ENCODE peak calls at places on chromosome 16, in seven cellular contexts. Q is neuronal stem cell, U is H9, X is H1, T is mesendoderm, D is mesenchymal stem cell, O is trophoblast cell. B is an unnamed sample.

GRCh38 chr16:78240459-78241222 is 141.2 kb downstream of the WWOX start:
- DNase-seq in Q (no peak), X (peak; percentile 42), D (no peak), O (peak; percentile 80), T (peak; percentile 82), U (no peak), B (no peak)

GRCh38 chr16:81752225-81752875 is 26.7 kb upstream of the PLCG2 start:
- DNase-seq in D (no peak), X (no peak), O (no peak), Q (no peak), U (no peak), T (peak; percentile 49), B (no peak)

GRCh38 chr16:84532299-84532724 is 27.9 kb upstream of the MEAK7 start:
- DNase-seq in U (peak; percentile 77), X (no peak), D (peak; percentile 94), T (peak; percentile 99), Q (peak; percentile 85), O (peak; percentile 93), B (peak; percentile 98)

GRCh38 chr16:19914877-19915276 is 30.2 kb upstream of the GPRC5B start:
- DNase-seq in X (no peak), D (no peak), O (no peak), Q (no peak), T (no peak), U (no peak), B (no peak)

GRCh38 chr16:55057866-55058265 is 127.2 kb downstream of the IRX5 start:
- DNase-seq in U (no peak), X (no peak), D (no peak), T (no peak), Q (no peak), O (no peak), B (no peak)

GRCh38 chr16:65200857-65201256 is 79.0 kb upstream of the CDH11 start:
- DNase-seq in Q (no peak), U (no peak), D (peak; percentile 31), X (no peak), O (no peak), T (no peak), B (peak; percentile 30)

GRCh38 chr16:19831678-19832077 is 53.0 kb downstream of the GPRC5B start:
- DNase-seq in X (no peak), U (no peak), T (no peak), D (peak; percentile 83), O (no peak), Q (no peak), B (peak; percentile 89)

GRCh38 chr16:56409195-56409594 is 16.1 kb downstream of the AMFR start:
- DNase-seq in Q (no peak), D (peak; percentile 19), U (no peak), T (no peak), X (no peak), O (peak; percentile 13), B (peak; percentile 47)

GRCh38 chr16:48157302-48157701 is 1.5 kb upstream of the ABCC12 start:
- DNase-seq in Q (no peak), T (no peak), D (no peak), X (no peak), U (no peak), O (no peak), B (no peak)

GRCh38 chr16:47978491-47979490 is 177.0 kb downstream of the ABCC12 start:
- DNase-seq in O (peak; percentile 36), D (no peak), Q (no peak), U (no peak), T (no peak), X (no peak), B (no peak)

GRCh38 chr16:78524066-78524595 is 424.7 kb downstream of the WWOX start:
- DNase-seq in D (peak; percentile 56), X (no peak), U (no peak), O (no peak), Q (no peak), T (no peak), B (no peak)

GRCh38 chr16:79307214-79307613 is 293.3 kb downstream of the MAF start:
- DNase-seq in Q (no peak), X (no peak), O (peak; percentile 2), T (no peak), U (no peak), D (no peak), B (no peak)

GRCh38 chr16:72856797-72857196 is 191.1 kb downstream of the ZFHX3 start:
- DNase-seq in U (peak; percentile 61), T (peak; percentile 54), X (peak; percentile 71), D (no peak), O (no peak), Q (no peak), B (no peak)

DNA sequence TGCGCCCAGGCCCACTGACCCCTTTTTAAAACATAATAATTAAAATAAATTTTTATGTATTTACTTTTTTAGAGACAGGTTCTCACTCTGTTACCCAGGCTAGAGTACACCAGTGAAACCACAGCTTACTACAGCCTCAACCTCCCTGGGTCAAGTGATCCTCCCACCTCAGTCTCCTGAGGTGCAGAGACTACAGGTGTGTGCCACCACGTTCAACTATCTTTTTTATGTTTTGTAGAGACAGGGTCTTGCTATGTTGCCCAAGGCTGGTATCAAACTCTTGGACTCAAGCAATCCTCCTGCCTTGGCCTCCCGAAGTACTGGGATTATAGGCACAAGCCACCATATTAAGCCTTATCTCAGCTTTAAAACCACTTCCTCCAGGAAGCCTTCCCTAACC is 56.1 kb upstream of the BCAR1 start:
- DNase-seq in D (no peak), U (no peak), Q (no peak), T (no peak), X (no peak), O (no peak), B (no peak)
- H4K8ac ChIP-seq in D (no peak overlapping the region), U (no peak overlapping the region), Q (no peak overlapping the region), T (no peak overlapping the region), X (no peak overlapping the region), O (no peak overlapping the region), B (no peak overlapping the region)

DNA sequence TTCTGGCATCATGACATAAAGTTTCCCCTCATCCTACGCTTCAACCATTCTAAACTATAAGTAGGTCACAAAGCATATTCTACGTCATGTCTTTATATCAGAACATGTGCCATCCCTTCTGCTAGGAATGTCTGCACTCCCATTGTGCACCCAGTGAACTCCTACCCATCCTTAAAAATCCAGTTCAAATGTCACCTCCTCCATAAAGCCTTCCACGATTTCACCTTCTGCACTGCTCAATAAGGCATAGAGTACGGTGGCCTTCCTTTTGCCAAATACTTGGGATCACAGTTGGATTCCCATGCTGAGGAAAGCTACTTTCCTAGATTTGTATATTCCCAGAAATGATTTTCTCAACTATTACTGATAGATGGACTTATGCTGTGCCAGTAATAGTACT is 186.3 kb upstream of the ZKSCAN2 start:
- DNase-seq in O (no peak), Q (no peak), X (no peak), U (no peak), D (no peak), T (no peak), B (no peak)
- H4K8ac ChIP-seq in O (no peak overlapping the region), Q (no peak overlapping the region), X (no peak overlapping the region), U (no peak overlapping the region), D (no peak overlapping the region), T (no peak overlapping the region), B (no peak overlapping the region)

GRCh38 chr16:50704245-50704644 is 10.8 kb downstream of the NOD2 start:
- DNase-seq in O (no peak), D (no peak), T (no peak), X (no peak), Q (no peak), U (no peak), B (no peak)

GRCh38 chr16:50699345-50700159 is 6.1 kb downstream of the NOD2 start:
- DNase-seq in O (no peak), T (peak; percentile 35), Q (no peak), D (peak; percentile 1), U (no peak), X (no peak), B (peak; percentile 12)

GRCh38 chr16:50706250-50706649 is 12.8 kb downstream of the NOD2 start:
- DNase-seq in U (no peak), T (no peak), O (no peak), D (no peak), X (no peak), Q (no peak), B (no peak)

GRCh38 chr16:50705436-50706110 is 12.2 kb downstream of the NOD2 start:
- DNase-seq in D (no peak), O (no peak), Q (no peak), X (no peak), T (no peak), U (no peak), B (no peak)

DNA sequence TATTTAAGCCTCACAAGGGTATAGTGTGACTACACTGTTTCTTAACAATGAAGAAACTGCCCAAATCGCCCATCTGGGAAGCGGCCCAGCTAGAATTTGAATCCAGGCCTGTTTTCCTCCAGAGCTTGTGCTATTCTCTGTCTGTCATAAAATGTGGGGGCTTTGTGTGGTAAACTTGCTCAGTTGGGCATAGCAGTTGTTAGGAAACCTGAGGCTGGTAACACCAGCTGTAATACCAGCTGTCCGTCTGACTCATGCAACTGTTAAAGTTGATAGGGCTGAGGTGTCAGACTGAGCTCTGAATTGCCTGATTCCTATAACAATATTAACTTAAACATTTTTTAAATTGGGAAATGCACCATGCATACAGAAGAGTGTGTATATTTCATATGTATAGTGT is 9.3 kb downstream of the NOD2 start:
- DNase-seq in U (no peak), Q (no peak), O (no peak), X (no peak), D (no peak), T (no peak), B (no peak)
- H4K8ac ChIP-seq in U (no peak overlapping the region), Q (no peak overlapping the region), O (no peak overlapping the region), X (no peak overlapping the region), D (no peak overlapping the region), T (no peak overlapping the region), B (no peak overlapping the region)

DNA sequence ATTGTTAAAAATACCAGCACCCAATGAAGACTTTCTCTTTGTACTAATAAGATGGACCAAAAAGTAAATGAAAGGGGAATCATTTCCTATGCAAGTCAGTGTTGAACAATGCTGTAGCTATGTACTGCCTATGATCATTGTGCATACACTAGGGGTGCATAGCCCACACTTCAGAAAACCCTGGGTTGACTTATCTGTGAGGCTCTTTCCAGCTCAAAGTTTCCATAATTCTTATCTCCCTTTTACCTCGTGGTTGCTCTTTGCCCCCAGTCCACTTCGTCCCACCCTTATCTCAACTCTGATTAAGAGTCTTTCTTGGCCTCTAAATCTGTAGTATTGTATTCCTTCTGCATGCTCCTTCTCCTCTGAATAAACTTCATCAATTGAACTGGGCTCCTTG is 336.8 kb downstream of the SHISA9 start:
- DNase-seq in X (no peak), O (no peak), D (no peak), U (no peak), T (no peak), Q (no peak), B (no peak)
- H4K8ac ChIP-seq in X (no peak overlapping the region), O (no peak overlapping the region), D (no peak overlapping the region), U (no peak overlapping the region), T (no peak overlapping the region), Q (no peak overlapping the region), B (no peak overlapping the region)

GRCh38 chr16:5465714-5466113 is 368.1 kb upstream of the EEF2KMT start:
- DNase-seq in D (no peak), Q (no peak), X (no peak), T (no peak), O (no peak), U (no peak), B (no peak)
- H4K8ac ChIP-seq in D (no peak overlapping the region), Q (no peak overlapping the region), X (no peak overlapping the region), T (no peak overlapping the region), O (no peak overlapping the region), U (no peak overlapping the region), B (no peak overlapping the region)

DNA sequence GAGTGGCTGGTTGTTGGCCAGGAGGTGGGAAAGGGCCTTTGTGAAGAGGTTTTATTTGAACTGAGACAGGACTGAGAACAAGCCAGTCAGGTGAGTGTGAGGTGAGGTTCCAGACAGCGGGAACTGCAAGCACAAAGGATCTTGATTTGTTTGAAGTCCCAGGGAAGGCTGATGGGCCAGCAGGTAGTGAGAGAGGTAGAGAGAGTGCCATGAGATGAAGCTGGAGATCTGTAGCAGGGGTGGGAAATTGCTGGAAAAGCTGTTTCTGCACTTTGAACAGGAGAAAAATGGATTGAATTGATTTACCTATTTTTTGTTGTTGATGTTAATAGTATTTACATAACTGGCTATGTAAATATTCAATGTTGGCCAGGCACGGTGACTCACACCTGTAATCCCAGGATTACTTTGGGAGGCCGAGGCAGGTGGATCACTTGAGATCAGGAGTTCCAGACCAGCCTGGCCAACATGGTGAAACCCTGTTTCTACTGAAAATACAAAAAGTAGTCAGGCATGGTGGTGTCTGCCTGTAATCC is 7.7 kb upstream of the DCTPP1 start:
- DNase-seq in X (no peak), D (no peak), O (no peak), U (no peak), T (no peak), Q (no peak), B (no peak)
- H4K8ac ChIP-seq in X (no peak overlapping the region), D (no peak overlapping the region), O (no peak overlapping the region), U (no peak overlapping the region), T (no peak overlapping the region), Q (no peak overlapping the region), B (no peak overlapping the region)

B was measured in IMR-90.